ENCODE peak calls at places on chromosomes 6 and 20, in six cellular contexts. S, P, X, I, Z and D are unnamed samples.

GRCh38 chr6:111353914-111354464 is 129.0 kb downstream of the REV3L start:
- DNase-seq in S (no peak), P (no peak), X (no peak), I (no peak), Z (peak; percentile 1), D (no peak)

GRCh38 chr6:10529231-10529801 is 8.2 kb downstream of the GCNT2 start:
- DNase-seq in S (peak; percentile 71), P (no peak), X (no peak), I (no peak), Z (no peak), D (no peak)

GRCh38 chr6:168284187-168284586 is 35.4 kb downstream of the DACT2 start:
- DNase-seq in S (no peak), P (no peak), X (no peak), I (no peak), Z (no peak), D (no peak)

GRCh38 chr6:30763618-30764489 is 19.5 kb upstream of the IER3 start:
- DNase-seq in S (no peak), P (no peak), X (no peak), I (no peak), Z (no peak), D (no peak)

GRCh38 chr20:35320396-35321126 is 28.3 kb upstream of the FAM83C start:
- DNase-seq in S (no peak), P (no peak), X (no peak), I (no peak), Z (no peak), D (no peak)

GRCh38 chr6:43922423-43923375 is 152.7 kb downstream of the VEGFA start:
- DNase-seq in S (no peak), P (no peak), X (no peak), I (no peak), Z (no peak), D (no peak)

GRCh38 chr20:3972161-3972560 is 43.2 kb downstream of the RNF24 start:
- DNase-seq in S (no peak), P (no peak), X (no peak), I (no peak), Z (no peak), D (no peak)

GRCh38 chr6:131250121-131250520 is 114.9 kb downstream of the AKAP7 start:
- DNase-seq in S (peak; percentile 58), P (peak; percentile 60), X (no peak), I (no peak), Z (peak; percentile 8), D (no peak)

GRCh38 chr6:153965996-153966395 is 73.0 kb upstream of the OPRM1 start:
- DNase-seq in S (no peak), P (no peak), X (no peak), I (no peak), Z (no peak), D (no peak)

GRCh38 chr20:38166707-38167233 is 1.7 kb upstream of the TGM2 start:
- DNase-seq in S (no peak), P (no peak), X (no peak), I (no peak), Z (no peak), D (no peak)

GRCh38 chr6:20486641-20487040 is 47.6 kb upstream of the CDKAL1 start:
- DNase-seq in S (no peak), P (no peak), X (no peak), I (no peak), Z (no peak), D (no peak)